ENCODE peak calls at places on chromosomes 7 and 10, in six cellular contexts. One of them, this sample, is unnamed.

GRCh38 chr10:127195041-127195506 is 1.3 kb downstream of the INSYN2A start:
- DNase-seq in H1: peak; percentile 67
- DNase-seq in H9: peak; percentile 56
- DNase-seq in IMR-90: no peak
- DNase-seq in neuronal stem cell: no peak
- DNase-seq in mesenchymal stem cell: no peak
- DNase-seq in this sample: no peak

GRCh38 chr10:11884706-11885423 is 61.7 kb downstream of the PROSER2 start:
- DNase-seq in H1: no peak
- DNase-seq in H9: no peak
- DNase-seq in IMR-90: no peak
- DNase-seq in neuronal stem cell: no peak
- DNase-seq in mesenchymal stem cell: no peak
- DNase-seq in this sample: peak; percentile 74

GRCh38 chr10:21732067-21732772 is 198.2 kb downstream of the MLLT10 start:
- DNase-seq in H1: no peak
- DNase-seq in H9: peak; percentile 88
- DNase-seq in IMR-90: peak; percentile 82
- DNase-seq in neuronal stem cell: peak; percentile 75
- DNase-seq in mesenchymal stem cell: peak; percentile 81
- DNase-seq in this sample: peak; percentile 54

GRCh38 chr7:21771906-21772610 is 173.6 kb downstream of the CDCA7L start:
- DNase-seq in H1: no peak
- DNase-seq in H9: peak; percentile 64
- DNase-seq in IMR-90: no peak
- DNase-seq in neuronal stem cell: peak; percentile 31
- DNase-seq in mesenchymal stem cell: no peak
- DNase-seq in this sample: no peak

GRCh38 chr10:3806603-3807002 is 21.6 kb upstream of the KLF6 start:
- DNase-seq in H1: no peak
- DNase-seq in H9: no peak
- DNase-seq in IMR-90: peak; percentile 94
- DNase-seq in neuronal stem cell: no peak
- DNase-seq in mesenchymal stem cell: peak; percentile 80
- DNase-seq in this sample: peak; percentile 75

GRCh38 chr7:66301249-66301648 is 96.1 kb downstream of the TPST1 start:
- DNase-seq in H1: no peak
- DNase-seq in H9: no peak
- DNase-seq in IMR-90: no peak
- DNase-seq in neuronal stem cell: no peak
- DNase-seq in mesenchymal stem cell: no peak
- DNase-seq in this sample: no peak

GRCh38 chr7:91434821-91435220 is 170.6 kb downstream of the FZD1 start:
- DNase-seq in H1: no peak
- DNase-seq in H9: no peak
- DNase-seq in IMR-90: no peak
- DNase-seq in neuronal stem cell: no peak
- DNase-seq in mesenchymal stem cell: no peak
- DNase-seq in this sample: no peak

GRCh38 chr10:25049966-25050365 is 33.6 kb downstream of the THNSL1 start:
- DNase-seq in H1: no peak
- DNase-seq in H9: no peak
- DNase-seq in IMR-90: no peak
- DNase-seq in neuronal stem cell: no peak
- DNase-seq in mesenchymal stem cell: no peak
- DNase-seq in this sample: no peak

GRCh38 chr10:16828114-16828568 is 10.9 kb upstream of the RSU1 start:
- DNase-seq in H1: peak; percentile 69
- DNase-seq in H9: peak; percentile 78
- DNase-seq in IMR-90: peak; percentile 83
- DNase-seq in neuronal stem cell: peak; percentile 76
- DNase-seq in mesenchymal stem cell: peak; percentile 79
- DNase-seq in this sample: peak; percentile 90

GRCh38 chr7:45978010-45978681 is 57.1 kb upstream of the IGFBP3 start:
- DNase-seq in H1: no peak
- DNase-seq in H9: peak; percentile 57
- DNase-seq in IMR-90: peak; percentile 99
- DNase-seq in neuronal stem cell: peak; percentile 21
- DNase-seq in mesenchymal stem cell: peak; percentile 98
- DNase-seq in this sample: peak; percentile 98

GRCh38 chr7:14888904-14889482 is 13.6 kb downstream of the DGKB start:
- DNase-seq in H1: no peak
- DNase-seq in H9: no peak
- DNase-seq in IMR-90: no peak
- DNase-seq in neuronal stem cell: no peak
- DNase-seq in mesenchymal stem cell: peak; percentile 3
- DNase-seq in this sample: no peak

DNA sequence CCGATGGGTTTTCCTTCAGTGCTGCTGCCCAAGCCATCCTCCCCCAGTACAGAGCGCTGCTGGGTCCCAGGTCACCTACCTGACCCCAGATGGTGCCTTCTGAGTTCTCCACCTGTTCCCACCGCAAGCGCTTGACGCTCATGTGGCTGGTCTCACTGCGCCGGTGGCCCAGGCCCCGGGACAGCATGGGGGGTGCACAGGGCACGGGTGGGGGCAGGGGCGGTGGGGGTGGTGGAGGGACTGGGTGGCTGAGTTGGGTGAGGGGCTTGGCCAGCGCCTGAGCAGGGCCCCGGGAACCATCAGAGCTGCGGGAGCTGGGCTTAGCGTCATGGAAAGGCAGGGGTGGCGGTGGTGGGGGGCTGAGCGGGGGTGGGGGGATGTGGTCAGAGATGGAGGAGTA is 43.4 kb downstream of the GRID2IP start:
- DNase-seq in H1: no peak
- DNase-seq in H9: no peak
- DNase-seq in IMR-90: no peak
- DNase-seq in neuronal stem cell: no peak
- DNase-seq in mesenchymal stem cell: no peak
- DNase-seq in this sample: no peak
- H3K14ac ChIP-seq in H1: no peak overlapping the region
- H3K14ac ChIP-seq in H9: no peak overlapping the region
- H3K14ac ChIP-seq in IMR-90: no peak overlapping the region
- H3K14ac ChIP-seq in neuronal stem cell: no peak overlapping the region
- H3K14ac ChIP-seq in mesenchymal stem cell: no peak overlapping the region
- H3K14ac ChIP-seq in this sample: no peak overlapping the region

DNA sequence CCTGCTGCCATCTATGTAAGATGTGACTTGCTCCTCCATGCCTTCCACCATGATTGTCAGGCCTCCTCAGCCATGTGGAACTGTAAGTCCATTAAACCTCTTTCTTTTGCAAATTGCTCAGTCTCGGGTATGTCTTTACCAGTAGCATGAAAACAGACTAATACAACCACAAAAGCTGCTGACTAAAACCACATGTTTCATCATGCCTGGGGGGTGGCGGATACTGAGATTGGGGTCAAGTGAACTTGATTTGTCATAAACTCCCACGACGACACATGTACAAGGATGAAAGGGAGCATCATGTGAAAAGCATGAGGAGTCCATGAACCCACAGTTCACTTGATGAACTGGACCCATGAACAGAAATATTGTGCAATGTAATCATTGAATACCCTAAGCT is 134.9 kb upstream of the ANK3 start:
- DNase-seq in H1: no peak
- DNase-seq in H9: no peak
- DNase-seq in IMR-90: peak; percentile 52
- DNase-seq in neuronal stem cell: no peak
- DNase-seq in mesenchymal stem cell: peak; percentile 38
- DNase-seq in this sample: no peak
- H3K14ac ChIP-seq in H1: no peak overlapping the region
- H3K14ac ChIP-seq in H9: no peak overlapping the region
- H3K14ac ChIP-seq in IMR-90: no peak overlapping the region
- H3K14ac ChIP-seq in neuronal stem cell: no peak overlapping the region
- H3K14ac ChIP-seq in mesenchymal stem cell: no peak overlapping the region
- H3K14ac ChIP-seq in this sample: no peak overlapping the region

DNA sequence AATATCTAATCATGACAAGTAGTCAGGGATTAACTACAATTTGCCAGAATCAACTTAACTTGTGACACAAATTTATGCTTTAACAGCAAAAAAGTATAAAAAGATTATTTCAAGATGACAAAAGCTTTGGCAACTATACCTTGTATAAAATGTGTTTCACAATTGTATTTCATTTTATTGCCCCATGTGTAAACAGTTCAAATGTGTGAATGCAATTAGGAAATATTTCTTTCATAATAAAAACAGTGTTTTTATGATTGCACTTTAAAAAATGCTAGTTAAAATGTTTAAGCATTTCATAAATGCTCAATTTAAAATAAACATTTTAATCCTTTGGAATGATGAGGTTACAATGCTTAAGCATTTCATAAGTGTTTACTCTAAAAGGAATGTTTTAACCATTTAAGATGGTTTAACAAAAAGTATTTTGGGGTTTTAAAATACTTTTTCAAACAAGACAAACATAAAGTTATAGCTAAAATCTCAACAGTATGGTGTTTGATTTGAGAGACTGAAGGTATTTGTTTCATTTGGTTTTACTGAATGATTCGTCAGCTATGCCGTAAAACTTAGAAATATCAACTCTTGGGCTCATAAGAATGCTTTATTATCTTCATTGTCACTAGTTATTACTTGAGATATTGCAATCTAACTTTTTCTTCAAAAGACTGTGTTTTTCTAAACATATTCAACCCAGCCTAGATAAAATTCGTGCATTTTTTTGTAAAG is 50.1 kb downstream of the SFTPD start:
- DNase-seq in H1: no peak
- DNase-seq in H9: no peak
- DNase-seq in IMR-90: no peak
- DNase-seq in neuronal stem cell: no peak
- DNase-seq in mesenchymal stem cell: no peak
- DNase-seq in this sample: no peak
- H3K14ac ChIP-seq in H1: no peak overlapping the region
- H3K14ac ChIP-seq in H9: no peak overlapping the region
- H3K14ac ChIP-seq in IMR-90: no peak overlapping the region
- H3K14ac ChIP-seq in neuronal stem cell: no peak overlapping the region
- H3K14ac ChIP-seq in mesenchymal stem cell: no peak overlapping the region
- H3K14ac ChIP-seq in this sample: no peak overlapping the region

GRCh38 chr7:568031-568680 is 48.5 kb upstream of the PDGFA start:
- DNase-seq in H1: no peak
- DNase-seq in H9: no peak
- DNase-seq in IMR-90: no peak
- DNase-seq in neuronal stem cell: no peak
- DNase-seq in mesenchymal stem cell: no peak
- DNase-seq in this sample: no peak

GRCh38 chr7:567305-567883 is 47.7 kb upstream of the PDGFA start:
- DNase-seq in H1: no peak
- DNase-seq in H9: no peak
- DNase-seq in IMR-90: no peak
- DNase-seq in neuronal stem cell: no peak
- DNase-seq in mesenchymal stem cell: no peak
- DNase-seq in this sample: no peak

GRCh38 chr7:569996-570800 is 50.6 kb upstream of the PDGFA start:
- DNase-seq in H1: no peak
- DNase-seq in H9: no peak
- DNase-seq in IMR-90: no peak
- DNase-seq in neuronal stem cell: no peak
- DNase-seq in mesenchymal stem cell: no peak
- DNase-seq in this sample: no peak

GRCh38 chr7:569071-569855 is 49.6 kb upstream of the PDGFA start:
- DNase-seq in H1: no peak
- DNase-seq in H9: no peak
- DNase-seq in IMR-90: no peak
- DNase-seq in neuronal stem cell: no peak
- DNase-seq in mesenchymal stem cell: no peak
- DNase-seq in this sample: no peak

GRCh38 chr7:568681-569035 is 49.0 kb upstream of the PDGFA start:
- DNase-seq in H1: no peak
- DNase-seq in H9: no peak
- DNase-seq in IMR-90: peak; percentile 31
- DNase-seq in neuronal stem cell: no peak
- DNase-seq in mesenchymal stem cell: no peak
- DNase-seq in this sample: no peak
- H3K14ac ChIP-seq in H1: no peak overlapping the region
- H3K14ac ChIP-seq in H9: no peak overlapping the region
- H3K14ac ChIP-seq in IMR-90: no peak overlapping the region
- H3K14ac ChIP-seq in neuronal stem cell: no peak overlapping the region
- H3K14ac ChIP-seq in mesenchymal stem cell: no peak overlapping the region
- H3K14ac ChIP-seq in this sample: no peak overlapping the region

DNA sequence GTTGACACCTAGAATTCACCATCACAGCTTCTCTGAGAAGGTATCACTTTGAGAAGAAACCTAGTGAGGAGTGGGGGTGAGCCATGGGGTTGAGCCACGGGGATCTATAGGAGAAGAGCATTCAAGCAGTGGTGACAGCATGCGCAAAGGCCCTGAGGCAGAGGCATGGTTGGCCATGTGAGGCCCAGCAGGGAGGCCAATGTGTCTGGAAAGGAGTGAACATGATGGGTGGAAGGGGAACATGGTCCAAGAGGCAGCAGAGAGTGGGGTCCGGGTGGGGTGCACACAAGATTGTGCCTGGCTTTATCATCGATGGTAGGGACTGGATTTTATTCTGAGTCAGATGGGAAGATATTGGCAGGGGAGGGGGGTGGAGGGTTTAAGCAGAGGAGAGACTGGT is 36.0 kb upstream of the LEP start:
- DNase-seq in H1: peak; percentile 22
- DNase-seq in H9: peak; percentile 8
- DNase-seq in IMR-90: no peak
- DNase-seq in neuronal stem cell: no peak
- DNase-seq in mesenchymal stem cell: no peak
- DNase-seq in this sample: no peak
- H3K14ac ChIP-seq in H1: no peak overlapping the region
- H3K14ac ChIP-seq in H9: no peak overlapping the region
- H3K14ac ChIP-seq in IMR-90: no peak overlapping the region
- H3K14ac ChIP-seq in neuronal stem cell: peak overlapping the region; percentile 33
- H3K14ac ChIP-seq in mesenchymal stem cell: no peak overlapping the region
- H3K14ac ChIP-seq in this sample: no peak overlapping the region

DNA sequence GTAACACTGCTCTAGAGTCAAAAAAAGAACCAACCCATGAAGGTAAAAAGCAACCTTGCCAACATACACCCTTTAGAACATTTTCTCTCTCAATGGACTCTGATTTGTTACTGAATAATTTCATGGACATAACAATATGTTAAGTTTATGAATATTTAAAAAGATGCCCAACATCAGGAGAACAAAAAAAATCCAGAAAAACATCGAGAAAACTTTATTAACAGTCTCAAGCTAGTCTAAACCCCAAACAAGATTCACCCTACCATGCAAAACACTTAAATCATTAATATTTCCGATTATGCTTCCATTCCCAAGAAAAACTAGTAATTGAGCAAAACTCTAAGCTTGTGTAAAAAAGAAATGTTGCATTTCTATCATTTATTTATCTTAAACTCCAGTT is 46.7 kb downstream of the OSBPL3 start:
- DNase-seq in H1: no peak
- DNase-seq in H9: no peak
- DNase-seq in IMR-90: no peak
- DNase-seq in neuronal stem cell: no peak
- DNase-seq in mesenchymal stem cell: no peak
- DNase-seq in this sample: no peak
- H3K14ac ChIP-seq in H1: no peak overlapping the region
- H3K14ac ChIP-seq in H9: no peak overlapping the region
- H3K14ac ChIP-seq in IMR-90: no peak overlapping the region
- H3K14ac ChIP-seq in neuronal stem cell: no peak overlapping the region
- H3K14ac ChIP-seq in mesenchymal stem cell: no peak overlapping the region
- H3K14ac ChIP-seq in this sample: no peak overlapping the region

DNA sequence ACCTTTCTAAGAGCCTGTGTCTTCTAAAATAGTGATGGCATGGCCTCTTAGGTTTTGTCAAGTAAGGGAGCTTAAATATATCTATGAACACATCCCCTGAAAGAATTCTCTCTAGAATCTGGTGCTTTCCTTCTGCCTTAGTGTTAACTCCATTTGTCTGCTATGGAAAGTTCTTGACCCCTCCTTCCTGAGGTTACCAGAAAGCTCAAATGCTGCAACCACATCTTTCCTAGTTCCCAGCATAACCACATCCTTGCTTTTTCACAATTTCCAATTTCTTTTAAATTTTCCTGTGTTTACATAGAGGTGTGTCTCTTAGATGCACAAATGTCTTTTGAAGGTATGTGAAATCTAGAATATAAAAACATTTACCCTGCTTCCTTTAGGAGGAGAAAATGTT is 16.4 kb upstream of the GSDME start:
- DNase-seq in H1: no peak
- DNase-seq in H9: no peak
- DNase-seq in IMR-90: no peak
- DNase-seq in neuronal stem cell: no peak
- DNase-seq in mesenchymal stem cell: peak; percentile 46
- DNase-seq in this sample: no peak
- H3K14ac ChIP-seq in H1: no peak overlapping the region
- H3K14ac ChIP-seq in H9: no peak overlapping the region
- H3K14ac ChIP-seq in IMR-90: no peak overlapping the region
- H3K14ac ChIP-seq in neuronal stem cell: no peak overlapping the region
- H3K14ac ChIP-seq in mesenchymal stem cell: no peak overlapping the region
- H3K14ac ChIP-seq in this sample: no peak overlapping the region

This sample was measured in trophoblast cell.